ENCODE peak calls at places on chromosomes 2 and 18, in six cellular contexts. L, V, N, S, O and K are unnamed samples.

GRCh38 chr2:174663572-174663971 is 66.0 kb upstream of the WIPF1 start:
- DNase-seq in L (no peak), V (no peak), S (peak; percentile 43), N (no peak), O (no peak), K (peak; percentile 92)

GRCh38 chr18:22253676-22254075 is 84.3 kb downstream of the GATA6 start:
- DNase-seq in V (no peak), O (no peak), N (peak; percentile 14), S (no peak), L (peak; percentile 75), K (no peak)

GRCh38 chr2:85956647-85957039 is 67.9 kb upstream of the ST3GAL5 start:
- DNase-seq in V (no peak), S (no peak), O (no peak), N (no peak), L (no peak), K (no peak)

GRCh38 chr2:192292478-192292877 is 97.7 kb upstream of the TMEFF2 start:
- DNase-seq in V (no peak), S (no peak), O (no peak), L (no peak), N (no peak), K (no peak)

GRCh38 chr2:182553483-182553882 is 126.6 kb upstream of the PDE1A start:
- DNase-seq in L (no peak), N (no peak), O (no peak), V (no peak), S (no peak), K (no peak)

GRCh38 chr18:22332590-22332989 is 85.1 kb downstream of the CTAGE1 start:
- DNase-seq in V (no peak), L (no peak), S (no peak), O (no peak), N (no peak), K (no peak)

GRCh38 chr2:196592912-196593881 is 46.3 kb upstream of the CCDC150 start:
- DNase-seq in O (no peak), V (no peak), L (peak; percentile 75), N (peak; percentile 75), S (peak; percentile 42), K (peak; percentile 37)

GRCh38 chr2:144456680-144457079 is 63.2 kb downstream of the ZEB2 start:
- DNase-seq in V (no peak), O (peak; percentile 38), L (no peak), S (peak; percentile 91), N (no peak), K (peak; percentile 91)

GRCh38 chr2:192546566-192546965 is 351.8 kb upstream of the TMEFF2 start:
- DNase-seq in V (no peak), O (no peak), S (no peak), L (no peak), N (no peak), K (no peak)

GRCh38 chr2:101753720-101754490 is 56.4 kb downstream of the MAP4K4 start:
- DNase-seq in S (no peak), N (no peak), L (no peak), V (no peak), O (no peak), K (no peak)

GRCh38 chr2:109727929-109728447 is 66.1 kb upstream of the RGPD5 start:
- DNase-seq in L (no peak), O (no peak), V (no peak), N (no peak), S (no peak), K (no peak)

GRCh38 chr2:217849576-217849975 is 153.2 kb downstream of the TNS1 start:
- DNase-seq in N (no peak), S (no peak), O (no peak), V (no peak), L (no peak), K (no peak)

GRCh38 chr2:54656863-54657262 is 66.6 kb upstream of the EML6 start:
- DNase-seq in N (no peak), L (no peak), V (no peak), O (no peak), S (no peak), K (no peak)

GRCh38 chr2:239238839-239239606 is 161.8 kb downstream of the HDAC4 start:
- DNase-seq in L (no peak), V (no peak), S (no peak), N (no peak), O (no peak), K (no peak)

GRCh38 chr2:141900826-141901225 is 230.0 kb downstream of the LRP1B start:
- DNase-seq in N (no peak), V (no peak), O (no peak), S (no peak), L (no peak), K (no peak)

GRCh38 chr2:141911485-141912066 is 219.2 kb downstream of the LRP1B start:
- DNase-seq in V (peak; percentile 54), S (peak; percentile 5), N (peak; percentile 31), L (no peak), O (no peak), K (no peak)

GRCh38 chr2:141906673-141907072 is 224.1 kb downstream of the LRP1B start:
- DNase-seq in O (no peak), V (no peak), N (no peak), S (no peak), L (no peak), K (no peak)
- TF ChIP-seq CTCF in O (no peak), V (no peak), N (no peak), S (no peak), L (no peak), K (no peak)

GRCh38 chr2:30450025-30450424 is 3.0 kb downstream of the LCLAT1 start:
- DNase-seq in N (no peak), L (no peak), S (no peak), O (no peak), V (no peak), K (no peak)

GRCh38 chr2:30446602-30447148 is 371 bp upstream of the LCLAT1 start:
- DNase-seq in N (no peak), O (no peak), L (no peak), S (no peak), V (no peak), K (peak; percentile 7)

GRCh38 chr2:30448308-30448707 is 1.3 kb downstream of the LCLAT1 start:
- DNase-seq in O (no peak), S (no peak), N (no peak), L (no peak), V (no peak), K (no peak)

GRCh38 chr2:30445266-30445821 is 1.7 kb upstream of the LCLAT1 start:
- DNase-seq in V (no peak), L (no peak), O (no peak), N (no peak), S (no peak), K (no peak)

GRCh38 chr2:30447149-30448045 is at the start of gene LCLAT1:
- DNase-seq in N (peak; percentile 79), V (peak; percentile 37), L (peak; percentile 92), O (peak; percentile 11), S (peak; percentile 57), K (peak; percentile 61)
- TF ChIP-seq CTCF in N (no peak), V (no peak), L (no peak), O (no peak), S (peak; percentile 15), K (peak; percentile 29)

GRCh38 chr2:78913284-78913683 is 112.2 kb upstream of the REG3G start:
- DNase-seq in S (no peak), N (no peak), V (no peak), L (no peak), O (no peak), K (no peak)

GRCh38 chr2:78907089-78907488 is 118.4 kb upstream of the REG3G start:
- DNase-seq in O (no peak), V (no peak), N (no peak), L (no peak), S (no peak), K (no peak)

GRCh38 chr2:78908973-78909372 is 116.5 kb upstream of the REG3G start:
- DNase-seq in V (no peak), L (no peak), N (no peak), S (no peak), O (no peak), K (no peak)
- TF ChIP-seq CTCF in V (no peak), L (no peak), N (no peak), S (no peak), O (no peak), K (no peak)

GRCh38 chr2:226795281-226796011 is 4.2 kb downstream of the IRS1 start:
- DNase-seq in O (no peak), S (no peak), L (peak; percentile 82), N (peak; percentile 8), V (no peak), K (peak; percentile 56)
- TF ChIP-seq CTCF in O (no peak), S (peak; percentile 44), L (no peak), N (no peak), V (no peak), K (peak; percentile 62)

GRCh38 chr2:237321746-237322145 is 92.2 kb downstream of the COL6A3 start:
- DNase-seq in S (no peak), O (no peak), L (no peak), N (no peak), V (no peak), K (no peak)

GRCh38 chr2:237320801-237321563 is 93.0 kb downstream of the COL6A3 start:
- DNase-seq in V (no peak), O (no peak), N (no peak), S (no peak), L (no peak), K (no peak)

GRCh38 chr2:237324446-237325236 is 89.3 kb downstream of the COL6A3 start:
- DNase-seq in V (no peak), S (peak; percentile 75), O (no peak), N (no peak), L (no peak), K (no peak)

GRCh38 chr2:237323656-237324055 is 90.3 kb downstream of the COL6A3 start:
- DNase-seq in S (no peak), V (no peak), O (no peak), N (no peak), L (no peak), K (no peak)

DNA sequence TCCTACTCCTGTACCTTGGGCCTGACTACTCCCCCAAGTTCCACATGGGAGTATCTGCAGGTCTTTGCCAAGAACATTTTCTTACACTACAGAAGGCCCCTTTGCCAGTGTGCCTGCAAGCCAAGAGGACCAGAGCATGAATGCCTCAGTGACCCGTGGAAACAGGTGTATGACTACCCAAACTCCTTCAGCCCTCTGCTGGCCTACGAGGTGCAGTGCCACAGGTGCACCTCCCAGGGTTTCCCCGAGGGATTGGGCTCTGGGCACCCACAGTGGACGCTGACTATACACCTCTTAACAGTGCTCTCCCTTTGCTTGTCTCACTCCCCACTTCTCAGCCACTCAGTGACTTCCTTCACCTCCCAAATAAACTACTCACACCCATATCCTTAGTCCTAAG is 91.4 kb downstream of the COL6A3 start:
- DNase-seq in S (no peak), O (no peak), L (no peak), N (no peak), V (peak; percentile 37), K (no peak)
- TF ChIP-seq CTCF in S (peak; percentile 65), O (no peak), L (peak; percentile 52), N (no peak), V (peak; percentile 81), K (peak; percentile 71)

DNA sequence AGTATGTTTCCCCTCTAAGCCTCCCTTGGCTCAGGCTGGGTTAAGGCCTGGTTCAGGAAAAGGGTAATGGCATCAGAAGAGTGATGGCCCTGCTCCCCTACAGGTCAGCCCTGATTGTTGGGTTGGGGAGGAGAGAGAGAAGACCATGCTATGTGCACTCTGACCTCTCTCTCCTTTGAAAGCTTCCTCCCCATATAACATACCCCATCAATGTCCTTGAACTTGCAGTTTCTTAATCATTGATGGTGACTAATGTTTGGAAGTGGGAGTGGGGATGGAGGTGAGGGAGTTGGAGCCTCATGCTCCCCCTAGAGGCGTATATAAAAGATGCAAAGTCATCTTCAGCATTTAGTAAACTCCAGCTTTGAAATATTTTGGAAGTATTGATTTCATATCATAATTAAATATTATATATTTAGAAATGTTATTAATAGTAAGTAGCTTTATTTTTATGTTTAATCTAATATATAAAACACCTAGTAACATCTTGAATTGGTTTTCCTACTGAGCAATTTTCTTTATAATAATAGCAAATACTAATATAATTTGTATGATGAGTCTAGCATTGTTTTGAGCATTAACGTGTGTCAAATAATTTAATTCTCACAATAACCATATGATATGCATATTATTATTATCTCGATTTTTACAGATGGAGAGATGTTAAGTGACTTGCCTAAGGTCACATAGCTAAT is 8.8 kb downstream of the PLCL1 start:
- DNase-seq in O (no peak), N (no peak), V (peak; percentile 12), L (no peak), S (peak; percentile 29), K (peak; percentile 41)
- TF ChIP-seq CTCF in O (peak; percentile 49), N (peak; percentile 55), V (peak; percentile 24), L (peak; percentile 13), S (peak; percentile 78), K (peak; percentile 81)